ENCODE peak calls at places on chromosomes 11 and 22, in four cellular contexts. One of them, this sample, is unnamed.

GRCh38 chr11:117840881-117841581 is 16.5 kb upstream of the FXYD2 start:
- DNase-seq in stimulated activated naive CD8-positive, alpha-beta T cell treated with anti-CD3 and anti-CD28 coated beads, Interleukin-15, Interleukin-2, amounts not matched to agents 100 U/mL and 50 U/mL, for 24 hours: no peak
- DNase-seq in left kidney: no peak
- DNase-seq in A549: no peak
- DNase-seq in this sample: no peak

GRCh38 chr11:117554601-117555333 is 227.1 kb downstream of the CEP164 start:
- DNase-seq in stimulated activated naive CD8-positive, alpha-beta T cell treated with anti-CD3 and anti-CD28 coated beads, Interleukin-15, Interleukin-2, amounts not matched to agents 100 U/mL and 50 U/mL, for 24 hours: no peak
- DNase-seq in A549: no peak
- DNase-seq in left kidney: no peak
- DNase-seq in this sample: no peak

GRCh38 chr11:35617687-35618496 is at the start of gene FJX1:
- DNase-seq in left kidney: peak; percentile 95
- DNase-seq in stimulated activated naive CD8-positive, alpha-beta T cell treated with anti-CD3 and anti-CD28 coated beads, Interleukin-15, Interleukin-2, amounts not matched to agents 100 U/mL and 50 U/mL, for 24 hours: peak; percentile 26
- DNase-seq in A549: peak; percentile 83
- DNase-seq in this sample: peak; percentile 94

GRCh38 chr11:61281581-61282250 is 13.4 kb downstream of the VWCE start:
- DNase-seq in stimulated activated naive CD8-positive, alpha-beta T cell treated with anti-CD3 and anti-CD28 coated beads, Interleukin-15, Interleukin-2, amounts not matched to agents 100 U/mL and 50 U/mL, for 24 hours: peak; percentile 69
- DNase-seq in A549: peak; percentile 67
- DNase-seq in left kidney: peak; percentile 80
- DNase-seq in this sample: peak; percentile 86

GRCh38 chr11:460331-461199 is 10.5 kb downstream of the PTDSS2 start:
- DNase-seq in stimulated activated naive CD8-positive, alpha-beta T cell treated with anti-CD3 and anti-CD28 coated beads, Interleukin-15, Interleukin-2, amounts not matched to agents 100 U/mL and 50 U/mL, for 24 hours: no peak
- DNase-seq in A549: peak; percentile 81
- DNase-seq in left kidney: no peak
- DNase-seq in this sample: peak; percentile 34

GRCh38 chr22:37752189-37753061 is 55.3 kb upstream of the GCAT start:
- DNase-seq in left kidney: no peak
- DNase-seq in stimulated activated naive CD8-positive, alpha-beta T cell treated with anti-CD3 and anti-CD28 coated beads, Interleukin-15, Interleukin-2, amounts not matched to agents 100 U/mL and 50 U/mL, for 24 hours: no peak
- DNase-seq in A549: peak; percentile 94
- DNase-seq in this sample: peak; percentile 73

GRCh38 chr11:61514050-61514917 is 5.7 kb downstream of the LRRC10B start:
- DNase-seq in left kidney: no peak
- DNase-seq in stimulated activated naive CD8-positive, alpha-beta T cell treated with anti-CD3 and anti-CD28 coated beads, Interleukin-15, Interleukin-2, amounts not matched to agents 100 U/mL and 50 U/mL, for 24 hours: no peak
- DNase-seq in A549: no peak
- DNase-seq in this sample: no peak

GRCh38 chr11:9777525-9777924 is 113.6 kb downstream of the SWAP70 start:
- DNase-seq in A549: no peak
- DNase-seq in left kidney: no peak
- DNase-seq in stimulated activated naive CD8-positive, alpha-beta T cell treated with anti-CD3 and anti-CD28 coated beads, Interleukin-15, Interleukin-2, amounts not matched to agents 100 U/mL and 50 U/mL, for 24 hours: no peak
- DNase-seq in this sample: peak; percentile 55

GRCh38 chr11:115627666-115628460 is 123.6 kb upstream of the CADM1 start:
- DNase-seq in A549: no peak
- DNase-seq in stimulated activated naive CD8-positive, alpha-beta T cell treated with anti-CD3 and anti-CD28 coated beads, Interleukin-15, Interleukin-2, amounts not matched to agents 100 U/mL and 50 U/mL, for 24 hours: no peak
- DNase-seq in left kidney: no peak
- DNase-seq in this sample: no peak

GRCh38 chr11:35163209-35163608 is 24.2 kb downstream of the CD44 start:
- DNase-seq in A549: peak; percentile 48
- DNase-seq in stimulated activated naive CD8-positive, alpha-beta T cell treated with anti-CD3 and anti-CD28 coated beads, Interleukin-15, Interleukin-2, amounts not matched to agents 100 U/mL and 50 U/mL, for 24 hours: no peak
- DNase-seq in left kidney: peak; percentile 67
- DNase-seq in this sample: no peak

GRCh38 chr11:131118247-131118646 is 202.0 kb upstream of the SNX19 start:
- DNase-seq in A549: no peak
- DNase-seq in left kidney: no peak
- DNase-seq in stimulated activated naive CD8-positive, alpha-beta T cell treated with anti-CD3 and anti-CD28 coated beads, Interleukin-15, Interleukin-2, amounts not matched to agents 100 U/mL and 50 U/mL, for 24 hours: no peak
- DNase-seq in this sample: no peak

GRCh38 chr22:17990167-17990566 is 34.2 kb downstream of the MICAL3 start:
- DNase-seq in stimulated activated naive CD8-positive, alpha-beta T cell treated with anti-CD3 and anti-CD28 coated beads, Interleukin-15, Interleukin-2, amounts not matched to agents 100 U/mL and 50 U/mL, for 24 hours: no peak
- DNase-seq in A549: no peak
- DNase-seq in left kidney: no peak
- DNase-seq in this sample: no peak

GRCh38 chr11:103676413-103676812 is 360.0 kb upstream of the DDI1 start:
- DNase-seq in A549: no peak
- DNase-seq in left kidney: no peak
- DNase-seq in stimulated activated naive CD8-positive, alpha-beta T cell treated with anti-CD3 and anti-CD28 coated beads, Interleukin-15, Interleukin-2, amounts not matched to agents 100 U/mL and 50 U/mL, for 24 hours: no peak
- DNase-seq in this sample: no peak

GRCh38 chr11:2887526-2888195 is 2.1 kb upstream of the CDKN1C start:
- DNase-seq in stimulated activated naive CD8-positive, alpha-beta T cell treated with anti-CD3 and anti-CD28 coated beads, Interleukin-15, Interleukin-2, amounts not matched to agents 100 U/mL and 50 U/mL, for 24 hours: no peak
- DNase-seq in A549: no peak
- DNase-seq in left kidney: peak; percentile 44
- DNase-seq in this sample: no peak

GRCh38 chr22:27198518-27199035 is 541.2 kb downstream of the MIAT start:
- DNase-seq in left kidney: no peak
- DNase-seq in A549: no peak
- DNase-seq in stimulated activated naive CD8-positive, alpha-beta T cell treated with anti-CD3 and anti-CD28 coated beads, Interleukin-15, Interleukin-2, amounts not matched to agents 100 U/mL and 50 U/mL, for 24 hours: no peak
- DNase-seq in this sample: no peak

GRCh38 chr11:134361241-134361640 is 29.5 kb downstream of the GLB1L2 start:
- DNase-seq in left kidney: no peak
- DNase-seq in stimulated activated naive CD8-positive, alpha-beta T cell treated with anti-CD3 and anti-CD28 coated beads, Interleukin-15, Interleukin-2, amounts not matched to agents 100 U/mL and 50 U/mL, for 24 hours: no peak
- DNase-seq in A549: no peak
- DNase-seq in this sample: no peak

GRCh38 chr11:69499216-69499945 is 17.9 kb downstream of the LINC01488 start:
- DNase-seq in stimulated activated naive CD8-positive, alpha-beta T cell treated with anti-CD3 and anti-CD28 coated beads, Interleukin-15, Interleukin-2, amounts not matched to agents 100 U/mL and 50 U/mL, for 24 hours: no peak
- DNase-seq in A549: no peak
- DNase-seq in left kidney: no peak
- DNase-seq in this sample: no peak

GRCh38 chr11:92886243-92886905 is 83.1 kb upstream of the MTNR1B start:
- DNase-seq in A549: peak; percentile 59
- DNase-seq in left kidney: peak; percentile 92
- DNase-seq in stimulated activated naive CD8-positive, alpha-beta T cell treated with anti-CD3 and anti-CD28 coated beads, Interleukin-15, Interleukin-2, amounts not matched to agents 100 U/mL and 50 U/mL, for 24 hours: peak; percentile 7
- DNase-seq in this sample: peak; percentile 75

GRCh38 chr11:3169235-3169951 is 4.3 kb upstream of the OSBPL5 start:
- DNase-seq in left kidney: peak; percentile 58
- DNase-seq in A549: peak; percentile 31
- DNase-seq in stimulated activated naive CD8-positive, alpha-beta T cell treated with anti-CD3 and anti-CD28 coated beads, Interleukin-15, Interleukin-2, amounts not matched to agents 100 U/mL and 50 U/mL, for 24 hours: peak; percentile 45
- DNase-seq in this sample: peak; percentile 66

This sample was measured in mesendoderm.